ENCODE peak calls at places on chromosomes 4 and X, in eight cellular contexts. A is bronchial epithelial cell, T is choroid plexus epithelial cell, G is pancreas, I is coronary artery, W is fibroblast of lung, L is MG63, R is GM12878. U is an unnamed sample.

GRCh38 chr4:15482842-15483241 is 13.2 kb downstream of the CC2D2A start:
- DNase-seq in G (no peak), W (no peak), T (peak), A (no peak), L (no peak), I (no peak), R (no peak), U (no peak)

GRCh38 chr4:70559924-70560323 is 32.1 kb upstream of the AMBN start:
- DNase-seq in W (no peak), A (no peak), L (no peak), T (peak), G (no peak), R (no peak), I (no peak), U (no peak)

GRCh38 chr4:53005149-53005546 is 143.0 kb downstream of the RASL11B start:
- DNase-seq in A (no peak), G (no peak), L (no peak), I (no peak), R (no peak), T (no peak), W (no peak), U (no peak)

GRCh38 chr4:79224777-79225104 is 101.1 kb downstream of the NAA11 start:
- DNase-seq in T (no peak), A (no peak), W (no peak), R (no peak), G (no peak), L (no peak), I (no peak), U (no peak)

GRCh38 chr4:24690436-24690835 is 104.9 kb upstream of the SOD3 start:
- DNase-seq in I (no peak), W (no peak), T (peak), G (no peak), L (peak), A (peak), R (no peak), U (no peak)

GRCh38 chrX:102964941-102965340 is 27.9 kb downstream of the RAB40AL start:
- DNase-seq in R (no peak), L (no peak), G (peak), I (no peak), T (no peak), A (no peak), W (no peak), U (no peak)

GRCh38 chr4:38821739-38822138 is 17.1 kb upstream of the TLR1 start:
- DNase-seq in A (no peak), R (no peak), T (peak), L (peak), I (no peak), W (no peak), G (no peak), U (no peak)

GRCh38 chrX:68196939-68197791 is 236.1 kb downstream of the OPHN1 start:
- DNase-seq in I (no peak), L (peak), R (no peak), A (peak), T (peak), W (peak), G (peak), U (no peak)

GRCh38 chrX:124234348-124234747 is 98.1 kb upstream of the TEX13D start:
- DNase-seq in R (no peak), W (no peak), L (no peak), I (no peak), T (no peak), A (no peak), G (no peak), U (no peak)

GRCh38 chrX:130523460-130524394 is 121.9 kb downstream of the RBMX2 start:
- DNase-seq in I (no peak), T (peak), G (peak), R (no peak), L (peak), A (peak), W (peak), U (no peak)

GRCh38 chrX:17591741-17592110 is 145.6 kb upstream of the SCML1 start:
- DNase-seq in L (peak), R (no peak), T (peak), A (peak), W (peak), I (no peak), G (no peak), U (no peak)

GRCh38 chrX:2320580-2321327 is 180.0 kb downstream of the DHRSX start:
- DNase-seq in G (peak), A (peak), R (no peak), T (peak), I (no peak), W (peak), L (peak), U (no peak)

GRCh38 chrX:9052081-9052480 is 18.2 kb upstream of the FAM9B start:
- DNase-seq in W (no peak), L (no peak), G (no peak), R (no peak), T (no peak), A (no peak), I (no peak), U (no peak)

GRCh38 chr4:54152846-54153600 is 53.1 kb downstream of the GSX2 start:
- DNase-seq in I (no peak), L (peak), R (no peak), G (no peak), W (peak), A (peak), T (peak), U (no peak)

GRCh38 chr4:76747613-76748012 is 150.3 kb downstream of the SOWAHB start:
- DNase-seq in A (no peak), G (no peak), R (no peak), L (no peak), W (peak), I (no peak), T (no peak), U (no peak)

GRCh38 chr4:16417198-16417597 is 190.9 kb upstream of the TAPT1 start:
- DNase-seq in I (no peak), W (no peak), R (no peak), L (no peak), G (no peak), T (no peak), A (no peak), U (no peak)

GRCh38 chr4:152528060-152528459 is 7.8 kb downstream of the FBXW7 start:
- DNase-seq in I (no peak), L (no peak), A (no peak), T (peak), R (no peak), G (no peak), W (no peak), U (no peak)

GRCh38 chr4:184061582-184061981 is 156.1 kb downstream of the ENPP6 start:
- DNase-seq in I (no peak), R (no peak), T (no peak), W (no peak), A (no peak), G (no peak), L (no peak), U (no peak)

GRCh38 chrX:112630187-112630586 is 49.6 kb downstream of the LHFPL1 start:
- DNase-seq in L (no peak), A (no peak), W (peak), I (no peak), T (no peak), G (no peak), R (no peak), U (no peak)

GRCh38 chr4:35966558-35966957 is 277.8 kb downstream of the ARAP2 start:
- DNase-seq in G (no peak), L (no peak), I (no peak), R (no peak), W (no peak), T (no peak), A (no peak), U (no peak)
- H3K4me3 ChIP-seq in G (no peak), L (no peak), I (no peak), R (no peak), W (no peak), T (no peak), A (no peak), U (no peak)

GRCh38 chr4:6689506-6689960 is 4.1 kb upstream of the S100P start:
- DNase-seq in W (no peak), L (no peak), G (no peak), T (no peak), I (no peak), A (no peak), R (no peak), U (no peak)
- H3K4me3 ChIP-seq in W (no peak), L (no peak), G (no peak), T (no peak), I (no peak), A (no peak), R (no peak), U (no peak)

GRCh38 chrX:53280703-53281320 is 572 bp downstream of the IQSEC2 start:
- DNase-seq in G (no peak), I (no peak), R (no peak), L (peak), T (peak), A (peak), W (peak), U (no peak)
- H3K4me3 ChIP-seq in G (peak), I (peak), R (no peak), L (peak), T (peak), A (peak), W (peak), U (peak)

GRCh38 chr4:42953316-42953715 is 60.8 kb downstream of the GRXCR1 start:
- DNase-seq in R (no peak), A (no peak), L (no peak), T (no peak), G (no peak), I (no peak), W (no peak), U (no peak)
- H3K4me3 ChIP-seq in R (no peak), A (no peak), L (no peak), T (no peak), G (no peak), I (no peak), W (no peak), U (no peak)

GRCh38 chrX:916235-916609 is 285.6 kb downstream of the SHOX start:
- DNase-seq in R (no peak), T (peak), I (no peak), A (no peak), L (peak), G (no peak), W (no peak), U (no peak)
- H3K4me3 ChIP-seq in R (no peak), T (no peak), I (no peak), A (no peak), L (no peak), G (no peak), W (no peak), U (no peak)

GRCh38 chr4:109385260-109385659 is 48.4 kb upstream of the SEC24B start:
- DNase-seq in W (no peak), R (no peak), L (no peak), G (no peak), I (no peak), A (no peak), T (no peak), U (no peak)
- H3K4me3 ChIP-seq in W (no peak), R (no peak), L (no peak), G (no peak), I (no peak), A (no peak), T (no peak), U (no peak)

DNA sequence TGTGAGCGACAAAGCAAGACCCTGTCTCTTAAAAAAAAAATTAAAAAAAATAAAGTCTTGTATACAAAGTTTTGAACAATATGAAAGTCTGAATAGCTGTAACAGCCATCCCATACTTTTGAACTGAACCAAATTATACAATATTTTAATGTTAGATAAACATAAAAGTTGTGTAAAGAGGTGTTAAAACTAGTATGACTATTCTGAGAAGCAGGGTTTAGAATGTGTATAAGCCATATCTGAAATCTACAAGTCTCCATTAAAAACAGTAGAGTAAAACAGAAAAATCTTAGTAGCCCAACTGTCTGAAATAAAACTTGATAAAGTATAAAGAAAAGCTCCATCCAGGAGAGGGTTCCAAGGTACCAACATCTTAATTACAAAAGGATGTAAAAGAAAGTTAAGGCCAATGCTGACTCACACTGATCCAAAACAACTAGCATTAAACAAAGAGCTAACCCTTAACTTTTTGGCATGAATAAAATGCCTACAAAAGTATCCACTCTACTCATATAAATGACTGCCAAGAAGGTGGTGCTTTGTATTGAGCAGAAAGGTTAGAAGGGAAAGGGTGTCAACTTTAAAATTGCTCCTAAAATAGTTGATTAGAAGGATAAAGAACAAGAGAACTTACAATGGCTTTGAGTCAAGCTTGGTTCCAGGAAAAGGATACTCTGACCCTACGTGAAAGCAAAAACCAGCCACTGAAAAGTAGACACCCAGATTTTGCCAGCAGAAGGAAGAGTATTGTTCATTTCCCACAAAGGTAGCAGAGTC is 18.5 kb downstream of the CNOT6L start:
- DNase-seq in W (peak), L (no peak), T (no peak), A (peak), I (no peak), G (no peak), R (no peak), U (no peak)
- H3K4me3 ChIP-seq in W (no peak), L (no peak), T (no peak), A (no peak), I (no peak), G (no peak), R (no peak), U (no peak)

GRCh38 chr4:168440442-168441264 is 39.6 kb downstream of the DDX60L start:
- DNase-seq in R (peak), A (peak), G (no peak), L (peak), T (peak), I (no peak), W (peak), U (no peak)
- H3K4me3 ChIP-seq in R (no peak), A (no peak), G (no peak), L (no peak), T (no peak), I (no peak), W (no peak), U (no peak)

GRCh38 chrX:136130931-136131843 is 16.1 kb upstream of the FHL1 start:
- DNase-seq in A (peak), W (peak), G (no peak), I (no peak), R (no peak), L (peak), T (peak), U (peak)

GRCh38 chrX:136128743-136129142 is 18.6 kb upstream of the FHL1 start:
- DNase-seq in T (no peak), W (no peak), R (no peak), A (no peak), I (no peak), L (no peak), G (no peak), U (no peak)

GRCh38 chrX:136126371-136126770 is 21.0 kb upstream of the FHL1 start:
- DNase-seq in L (no peak), I (no peak), G (no peak), A (no peak), R (no peak), T (no peak), W (no peak), U (no peak)

GRCh38 chrX:136125106-136125505 is 22.2 kb upstream of the FHL1 start:
- DNase-seq in T (no peak), W (no peak), R (no peak), G (no peak), L (no peak), A (no peak), I (no peak), U (no peak)

GRCh38 chrX:136126892-136127406 is 20.4 kb upstream of the FHL1 start:
- DNase-seq in A (peak), T (peak), G (no peak), L (no peak), I (no peak), R (no peak), W (peak), U (no peak)
- H3K4me3 ChIP-seq in A (no peak), T (no peak), G (no peak), L (no peak), I (no peak), R (no peak), W (no peak), U (no peak)

GRCh38 chr4:177441803-177442622 is at the start of gene AGA:
- DNase-seq in G (peak), L (peak), A (peak), I (peak), T (peak), R (peak), W (peak), U (peak)

GRCh38 chr4:177446571-177446970 is 4.3 kb upstream of the AGA start:
- DNase-seq in R (no peak), G (no peak), W (no peak), L (no peak), T (no peak), A (no peak), I (no peak), U (no peak)

GRCh38 chr4:177442623-177443155 is 452 bp upstream of the AGA start:
- DNase-seq in A (peak), T (peak), G (no peak), I (no peak), L (no peak), R (peak), W (no peak), U (no peak)

GRCh38 chr4:177447417-177448004 is 5.3 kb upstream of the AGA start:
- DNase-seq in I (no peak), A (no peak), G (no peak), L (no peak), T (no peak), W (no peak), R (no peak), U (no peak)

GRCh38 chr4:177444911-177445736 is 2.9 kb upstream of the AGA start:
- DNase-seq in R (no peak), W (no peak), A (no peak), T (no peak), I (no peak), L (no peak), G (no peak), U (no peak)
- H3K4me3 ChIP-seq in R (no peak), W (no peak), A (peak), T (no peak), I (no peak), L (no peak), G (no peak), U (no peak)